ENCODE peak calls at places on chromosomes 7 and 10, in five cellular contexts. P is psoas muscle, E is astrocyte of the spinal cord, W is GM06990, K is kidney epithelial cell. Z is an unnamed sample.

GRCh38 chr10:95508730-95509129 is 52.4 kb downstream of the SORBS1 start:
- DNase-seq in P (no peak), E (peak), W (no peak), K (no peak), Z (peak)

GRCh38 chr7:4299431-4299830 is 382.7 kb upstream of the FOXK1 start:
- DNase-seq in P (no peak), E (no peak), W (no peak), K (no peak), Z (no peak)

GRCh38 chr10:103834436-103835095 is 20.8 kb downstream of the SH3PXD2A start:
- DNase-seq in P (no peak), E (no peak), W (no peak), K (no peak), Z (no peak)

GRCh38 chr7:76505168-76506080 is 4.9 kb upstream of the UPK3B start:
- DNase-seq in P (no peak), E (no peak), W (no peak), K (no peak), Z (no peak)

GRCh38 chr7:27409776-27410175 is 167.2 kb downstream of the EVX1 start:
- DNase-seq in P (no peak), E (no peak), W (no peak), K (no peak), Z (peak)

GRCh38 chr10:90993340-90993739 is 72.5 kb upstream of the ANKRD1 start:
- DNase-seq in P (no peak), E (no peak), W (peak), K (no peak), Z (no peak)

GRCh38 chr10:98173258-98173657 is 38.8 kb downstream of the R3HCC1L start:
- DNase-seq in P (no peak), E (no peak), W (no peak), K (no peak), Z (no peak)

GRCh38 chr7:132500727-132501410 is 75.4 kb downstream of the PLXNA4 start:
- DNase-seq in P (peak), E (peak), W (no peak), K (no peak), Z (peak)

GRCh38 chr7:26090927-26091519 is 61.0 kb upstream of the NFE2L3 start:
- DNase-seq in P (no peak), E (peak), W (no peak), K (peak), Z (peak)

GRCh38 chr10:132281915-132282666 is 25.7 kb downstream of the STK32C start:
- DNase-seq in P (peak), E (no peak), W (no peak), K (no peak), Z (no peak)

GRCh38 chr7:35694161-35694783 is 663 bp downstream of the HERPUD2 start:
- DNase-seq in P (no peak), E (peak), W (no peak), K (no peak), Z (peak)

GRCh38 chr10:131852161-131852822 is 48.5 kb upstream of the PPP2R2D start:
- DNase-seq in P (no peak), E (no peak), W (no peak), K (no peak), Z (no peak)

GRCh38 chr10:89296227-89296648 is 5.6 kb upstream of the IFIT2 start:
- DNase-seq in P (no peak), E (no peak), W (peak), K (no peak), Z (peak)

GRCh38 chr10:93319096-93319495 is 163.0 kb downstream of the MYOF start:
- DNase-seq in P (no peak), E (no peak), W (no peak), K (no peak), Z (no peak)

GRCh38 chr10:98481418-98481945 is 34.7 kb upstream of the HPS1 start:
- DNase-seq in P (no peak), E (no peak), W (no peak), K (no peak), Z (no peak)

GRCh38 chr7:25953859-25954258 is 198.1 kb upstream of the NFE2L3 start:
- DNase-seq in P (no peak), E (no peak), W (no peak), K (no peak), Z (peak)

GRCh38 chr7:103626776-103627175 is 180.8 kb upstream of the SLC26A5 start:
- DNase-seq in P (no peak), E (no peak), W (no peak), K (no peak), Z (no peak)

GRCh38 chr7:139183878-139184338 is 47.1 kb upstream of the UBN2 start:
- DNase-seq in P (no peak), E (no peak), W (no peak), K (no peak), Z (no peak)

GRCh38 chr7:150903627-150904026 is 51.3 kb downstream of the AOC1 start:
- DNase-seq in P (peak), E (peak), W (no peak), K (no peak), Z (peak)
- TF ChIP-seq CTCF in P (no peak), E (no peak), W (no peak), K (no peak), Z (no peak)

GRCh38 chr7:20343211-20343610 is 12.5 kb downstream of the ITGB8 start:
- DNase-seq in P (no peak), E (no peak), W (no peak), K (no peak), Z (no peak)
- TF ChIP-seq CTCF in P (no peak), E (peak), W (peak), K (peak), Z (peak)

DNA sequence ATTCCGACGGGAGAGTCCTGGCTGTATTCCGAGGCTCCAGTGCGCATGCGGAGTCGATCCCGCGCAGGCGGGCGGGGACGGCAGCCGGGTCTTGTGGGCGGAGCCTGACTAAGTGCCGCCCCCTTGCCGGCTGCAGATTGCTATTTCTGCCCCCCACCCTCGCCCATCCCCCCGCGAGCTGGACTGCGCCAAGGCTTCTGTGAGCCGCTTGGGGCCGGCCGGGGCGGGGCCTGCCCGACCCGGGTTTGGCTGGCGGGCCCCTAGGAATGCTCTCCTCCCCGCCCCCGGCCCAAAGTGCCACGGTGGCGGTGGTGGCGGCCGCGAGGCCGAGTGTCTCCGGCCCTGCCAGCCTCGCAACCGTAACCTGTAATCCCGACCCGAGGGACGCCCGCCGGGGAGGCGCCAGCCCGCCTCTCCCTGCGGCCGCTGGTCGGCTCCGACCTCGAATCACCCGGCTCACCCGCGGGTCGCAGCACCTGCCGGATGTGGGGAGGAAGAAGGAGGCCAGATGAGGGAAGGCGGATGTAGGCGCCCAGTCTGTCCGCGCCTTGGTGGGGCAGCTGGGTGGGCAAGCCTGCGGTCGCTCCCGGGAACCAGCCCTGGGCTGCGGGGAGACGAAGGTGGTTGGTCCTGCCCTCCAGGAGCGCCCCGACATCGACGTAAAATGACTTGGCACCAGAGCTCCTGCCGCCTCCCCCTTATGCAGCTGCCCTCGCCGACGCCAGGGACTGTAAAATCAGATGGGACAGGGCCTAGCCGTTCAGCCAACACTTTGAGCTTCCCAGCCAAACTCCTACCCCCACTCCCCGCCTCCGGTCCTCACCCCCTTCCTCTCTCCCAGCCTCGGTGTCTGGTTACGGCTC is 607 bp upstream of the KAZALD1 start:
- DNase-seq in P (peak), E (peak), W (peak), K (no peak), Z (peak)
- TF ChIP-seq CTCF in P (no peak), E (no peak), W (no peak), K (no peak), Z (peak)

GRCh38 chr7:47788083-47788482 is 160.2 kb downstream of the PKD1L1 start:
- DNase-seq in P (no peak), E (no peak), W (no peak), K (no peak), Z (no peak)
- TF ChIP-seq CTCF in P (no peak), E (no peak), W (no peak), K (no peak), Z (no peak)

DNA sequence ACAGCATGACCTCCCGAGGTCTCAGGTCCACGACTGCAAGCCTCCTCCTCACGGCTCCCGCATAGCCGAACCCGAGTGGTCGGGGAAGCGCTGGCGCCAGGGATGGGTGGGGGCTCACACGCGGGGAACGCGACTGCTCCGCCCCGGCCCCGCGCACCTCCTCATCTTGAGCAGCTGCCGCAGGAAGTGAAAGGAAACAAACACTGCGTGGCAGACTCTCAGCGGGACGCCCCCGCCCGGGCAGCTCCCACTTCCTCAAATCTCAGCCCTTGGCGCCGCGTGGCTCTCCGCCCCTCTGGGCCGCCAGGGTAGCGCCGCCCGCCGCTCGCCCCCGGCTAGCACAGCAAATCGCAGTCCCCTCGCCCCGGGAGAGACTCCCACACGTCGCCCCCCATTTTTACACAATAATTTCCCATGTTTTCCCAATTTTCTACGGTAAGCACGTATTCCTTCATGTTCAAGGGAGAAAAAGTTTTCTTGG is at the start of gene TMEM243:
- DNase-seq in P (peak), E (peak), W (peak), K (no peak), Z (peak)
- TF ChIP-seq CTCF in P (no peak), E (no peak), W (peak), K (peak), Z (peak)

GRCh38 chr7:105339404-105340316 is 49.1 kb downstream of the SRPK2 start:
- DNase-seq in P (peak), E (no peak), W (no peak), K (no peak), Z (no peak)

GRCh38 chr7:105337529-105337928 is 51.2 kb downstream of the SRPK2 start:
- DNase-seq in P (no peak), E (no peak), W (no peak), K (no peak), Z (no peak)

GRCh38 chr7:105330526-105330925 is 58.2 kb downstream of the SRPK2 start:
- DNase-seq in P (no peak), E (no peak), W (no peak), K (no peak), Z (no peak)

GRCh38 chr7:105336009-105336408 is 52.7 kb downstream of the SRPK2 start:
- DNase-seq in P (no peak), E (peak), W (no peak), K (no peak), Z (peak)
- TF ChIP-seq CTCF in P (peak), E (peak), W (no peak), K (no peak), Z (peak)

GRCh38 chr7:30029696-30030095 is 1.5 kb downstream of the PLEKHA8 start:
- DNase-seq in P (no peak), E (no peak), W (no peak), K (no peak), Z (no peak)
- TF ChIP-seq CTCF in P (no peak), E (no peak), W (peak), K (peak), Z (no peak)

GRCh38 chr10:109866168-109866994 is 56.9 kb downstream of the XPNPEP1 start:
- DNase-seq in P (no peak), E (no peak), W (no peak), K (no peak), Z (peak)
- TF ChIP-seq CTCF in P (peak), E (peak), W (peak), K (peak), Z (peak)

GRCh38 chr7:90266808-90267207 is 21.8 kb downstream of the CFAP69 start:
- DNase-seq in P (no peak), E (no peak), W (no peak), K (no peak), Z (peak)

GRCh38 chr7:90267263-90267858 is 22.4 kb downstream of the CFAP69 start:
- DNase-seq in P (no peak), E (no peak), W (no peak), K (no peak), Z (no peak)

GRCh38 chr7:90256778-90257177 is 11.8 kb downstream of the CFAP69 start:
- DNase-seq in P (no peak), E (no peak), W (no peak), K (no peak), Z (no peak)

GRCh38 chr7:90261441-90261840 is 16.5 kb downstream of the CFAP69 start:
- DNase-seq in P (no peak), E (no peak), W (no peak), K (no peak), Z (no peak)

GRCh38 chr7:90262438-90262837 is 17.5 kb downstream of the CFAP69 start:
- DNase-seq in P (no peak), E (peak), W (no peak), K (no peak), Z (peak)
- TF ChIP-seq CTCF in P (peak), E (peak), W (peak), K (peak), Z (peak)

DNA sequence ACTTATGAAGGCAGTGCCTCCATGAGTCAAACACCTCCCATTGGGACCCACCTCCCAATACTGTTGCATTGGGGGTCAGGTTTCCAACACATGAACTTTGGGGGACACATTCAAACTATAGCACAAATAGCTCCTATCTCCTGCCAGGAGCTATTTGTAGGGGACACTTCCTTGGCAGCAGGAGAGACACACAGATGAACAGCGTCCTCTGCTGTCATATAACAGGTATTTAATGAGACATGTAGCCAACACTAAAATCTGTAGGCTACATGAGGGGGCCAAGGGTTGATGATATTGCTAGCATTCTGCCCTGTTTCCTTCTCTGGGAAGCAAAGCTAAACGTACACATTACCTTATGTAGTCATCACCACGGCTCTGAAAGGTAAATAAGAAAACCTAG is 2.6 kb upstream of the GPR26 start:
- DNase-seq in P (no peak), E (no peak), W (no peak), K (no peak), Z (no peak)
- TF ChIP-seq CTCF in P (no peak), E (no peak), W (no peak), K (no peak), Z (no peak)